ENCODE peak calls at places on chromosomes 12 and 14, in six cellular contexts. L is PC-3; F is CD8-positive, alpha-beta memory T cell; O is heart right ventricle; J is uterus; K is sigmoid colon. N is an unnamed sample.

GRCh38 chr14:73025544-73025943 is 1.4 kb downstream of the ZFYVE1 start:
- DNase-seq in L (peak; percentile 33), F (no peak), O (no peak), J (no peak), K (no peak), N (no peak)

GRCh38 chr14:26730929-26731618 is 133.2 kb upstream of the NOVA1 start:
- DNase-seq in L (peak; percentile 41), F (no peak), O (no peak), J (no peak), K (no peak), N (no peak)

GRCh38 chr12:66048218-66048842 is 82.2 kb downstream of the LLPH start:
- DNase-seq in L (no peak), F (no peak), O (no peak), J (no peak), K (no peak), N (no peak)

GRCh38 chr14:77183896-77184295 is 2.3 kb downstream of the TMEM63C start:
- DNase-seq in L (no peak), F (no peak), O (no peak), J (no peak), K (no peak), N (no peak)

GRCh38 chr12:96364092-96364700 is 36.0 kb downstream of the CDK17 start:
- DNase-seq in L (peak; percentile 20), F (no peak), O (no peak), J (no peak), K (no peak), N (no peak)

GRCh38 chr12:116266631-116267349 is 10.7 kb downstream of the MED13L start:
- DNase-seq in L (no peak), F (no peak), O (no peak), J (no peak), K (no peak), N (no peak)

GRCh38 chr12:120007272-120007671 is 18.2 kb downstream of the BICDL1 start:
- DNase-seq in L (no peak), F (peak; percentile 79), O (no peak), J (no peak), K (no peak), N (no peak)

GRCh38 chr14:104512061-104512460 is 67.5 kb upstream of the C14orf180 start:
- DNase-seq in L (no peak), F (no peak), O (no peak), J (no peak), K (no peak), N (no peak)

GRCh38 chr14:65462411-65462810 is 49.9 kb downstream of the FUT8 start:
- DNase-seq in L (peak; percentile 32), F (no peak), O (no peak), J (no peak), K (no peak), N (no peak)

GRCh38 chr12:85693093-85693665 is 143.0 kb downstream of the RASSF9 start:
- DNase-seq in L (no peak), F (no peak), O (no peak), J (no peak), K (no peak), N (no peak)

GRCh38 chr12:116803018-116803736 is 65.1 kb downstream of the RNFT2 start:
- DNase-seq in L (no peak), F (no peak), O (no peak), J (no peak), K (no peak), N (no peak)

GRCh38 chr14:99158150-99158549 is 113.8 kb downstream of the BCL11B start:
- DNase-seq in L (peak; percentile 17), F (no peak), O (no peak), J (no peak), K (peak; percentile 10), N (no peak)

GRCh38 chr14:71758198-71758955 is 173.9 kb upstream of the RGS6 start:
- DNase-seq in L (no peak), F (no peak), O (no peak), J (no peak), K (no peak), N (no peak)

GRCh38 chr12:1318327-1319031 is 275.9 kb downstream of the FBXL14 start:
- DNase-seq in L (peak; percentile 62), F (no peak), O (no peak), J (peak; percentile 28), K (no peak), N (no peak)

GRCh38 chr14:55864890-55865655 is 253.1 kb upstream of the PELI2 start:
- DNase-seq in L (peak; percentile 60), F (no peak), O (no peak), J (no peak), K (no peak), N (no peak)

GRCh38 chr12:30796891-30797371 is 42.2 kb upstream of the CAPRIN2 start:
- DNase-seq in L (peak; percentile 40), F (no peak), O (no peak), J (no peak), K (no peak), N (no peak)

GRCh38 chr12:19201653-19202052 is 72.1 kb downstream of the PLEKHA5 start:
- DNase-seq in L (no peak), F (no peak), O (no peak), J (no peak), K (no peak), N (no peak)

GRCh38 chr12:130339946-130340345 is 2.3 kb downstream of the PIWIL1 start:
- DNase-seq in L (peak; percentile 4), F (no peak), O (no peak), J (no peak), K (no peak), N (no peak)

GRCh38 chr14:65915125-65915524 is 502.6 kb downstream of the FUT8 start:
- DNase-seq in L (no peak), F (no peak), O (no peak), J (no peak), K (no peak), N (no peak)

GRCh38 chr14:76083796-76084195 is 67.9 kb upstream of the GPATCH2L start:
- DNase-seq in L (no peak), F (no peak), O (no peak), J (no peak), K (no peak), N (no peak)

GRCh38 chr14:104573930-104574329 is 5.6 kb upstream of the C14orf180 start:
- DNase-seq in L (no peak), F (no peak), O (no peak), J (no peak), K (no peak), N (no peak)

GRCh38 chr12:117063162-117063911 is 35.9 kb downstream of the TESC start:
- DNase-seq in L (no peak), F (peak; percentile 56), O (peak; percentile 37), J (no peak), K (no peak), N (no peak)

GRCh38 chr14:90509403-90509802 is 112.6 kb downstream of the CALM1 start:
- DNase-seq in L (peak; percentile 36), F (no peak), O (no peak), J (no peak), K (no peak), N (no peak)

GRCh38 chr14:90507428-90507827 is 110.6 kb downstream of the CALM1 start:
- DNase-seq in L (no peak), F (no peak), O (no peak), J (no peak), K (no peak), N (no peak)

GRCh38 chr14:90508536-90509254 is 111.9 kb downstream of the CALM1 start:
- DNase-seq in L (peak; percentile 70), F (no peak), O (no peak), J (no peak), K (no peak), N (no peak)

GRCh38 chr14:90506748-90507147 is 109.9 kb downstream of the CALM1 start:
- DNase-seq in L (peak; percentile 47), F (no peak), O (no peak), J (no peak), K (no peak), N (no peak)

DNA sequence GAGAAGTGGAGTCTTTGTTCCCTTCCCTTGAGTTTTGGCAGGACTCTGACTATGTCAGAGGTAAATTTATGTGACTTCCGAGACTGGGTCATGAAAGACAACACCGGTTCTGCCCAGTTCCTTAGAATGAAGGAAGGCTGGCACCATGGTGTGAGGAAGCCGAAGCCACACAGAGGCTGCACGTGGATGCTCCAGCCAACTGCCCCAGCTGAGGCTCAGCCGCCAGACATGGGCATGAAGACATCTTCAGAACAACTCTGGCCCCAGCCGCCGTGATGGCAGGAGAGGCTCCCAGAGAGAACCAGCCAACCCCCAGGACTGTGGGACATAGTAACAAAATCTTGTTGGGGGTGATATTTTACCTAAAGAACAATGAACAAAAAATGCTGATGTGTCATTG is 111.2 kb downstream of the CALM1 start:
- DNase-seq in L (no peak), F (no peak), O (no peak), J (no peak), K (no peak), N (no peak)
- H3K27ac ChIP-seq in L (no peak overlapping the region), F (no peak overlapping the region), O (no peak overlapping the region), J (no peak overlapping the region), K (no peak overlapping the region), N (no peak overlapping the region)

GRCh38 chr14:69004731-69005431 is 25.8 kb upstream of the ACTN1 start:
- DNase-seq in L (peak; percentile 29), F (no peak), O (no peak), J (no peak), K (no peak), N (no peak)
- H3K27ac ChIP-seq in L (peak overlapping the region; percentile 43), F (no peak overlapping the region), O (no peak overlapping the region), J (no peak overlapping the region), K (peak overlapping the region; percentile 66), N (peak overlapping the region; percentile 68)

DNA sequence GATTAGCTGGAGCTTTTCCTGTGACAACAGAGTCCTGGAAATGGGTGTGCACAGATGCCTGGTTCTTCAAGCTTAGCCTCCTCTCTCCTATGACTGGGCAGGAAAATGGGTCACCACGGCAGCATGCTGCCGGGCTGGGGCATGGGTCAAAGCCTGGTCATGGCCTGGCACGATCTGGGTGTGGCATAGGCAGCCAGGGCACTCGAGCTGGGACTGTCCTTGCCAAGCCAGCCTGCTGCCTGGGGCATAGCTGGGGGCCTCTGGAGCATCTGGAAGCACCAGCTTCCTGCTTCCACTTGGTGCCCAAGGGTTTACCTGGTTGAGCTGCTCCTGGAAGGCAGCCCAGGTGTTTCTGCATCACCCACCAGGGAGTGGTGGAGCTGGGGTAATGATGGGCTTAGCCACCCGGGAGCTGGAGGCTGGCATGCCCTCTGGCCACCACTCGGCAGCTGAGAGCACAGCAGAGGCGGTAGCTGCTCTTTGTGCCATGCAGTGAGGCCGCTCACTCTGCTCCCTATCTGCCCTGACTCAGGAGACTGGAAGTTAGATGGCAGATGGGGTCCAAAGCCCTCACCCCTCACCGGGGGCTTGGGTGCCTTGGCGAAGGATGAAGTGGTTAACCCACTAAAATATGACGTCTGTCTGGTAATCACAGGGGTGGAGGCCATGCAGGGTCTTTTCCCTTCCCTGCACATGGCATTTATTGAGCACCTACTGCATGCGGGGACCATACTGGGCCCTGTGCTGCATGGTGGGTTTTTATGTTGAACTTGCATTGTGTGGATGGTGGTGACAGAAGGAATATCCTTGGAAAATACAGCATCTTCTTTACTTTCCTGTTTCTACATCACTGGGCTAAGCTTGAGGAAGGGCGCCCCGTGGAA is 1.7 kb downstream of the OTUB2 start:
- DNase-seq in L (peak; percentile 93), F (no peak), O (no peak), J (no peak), K (no peak), N (no peak)
- H3K27ac ChIP-seq in L (peak overlapping the region; percentile 98), F (no peak overlapping the region), O (no peak overlapping the region), J (no peak overlapping the region), K (no peak overlapping the region), N (no peak overlapping the region)

DNA sequence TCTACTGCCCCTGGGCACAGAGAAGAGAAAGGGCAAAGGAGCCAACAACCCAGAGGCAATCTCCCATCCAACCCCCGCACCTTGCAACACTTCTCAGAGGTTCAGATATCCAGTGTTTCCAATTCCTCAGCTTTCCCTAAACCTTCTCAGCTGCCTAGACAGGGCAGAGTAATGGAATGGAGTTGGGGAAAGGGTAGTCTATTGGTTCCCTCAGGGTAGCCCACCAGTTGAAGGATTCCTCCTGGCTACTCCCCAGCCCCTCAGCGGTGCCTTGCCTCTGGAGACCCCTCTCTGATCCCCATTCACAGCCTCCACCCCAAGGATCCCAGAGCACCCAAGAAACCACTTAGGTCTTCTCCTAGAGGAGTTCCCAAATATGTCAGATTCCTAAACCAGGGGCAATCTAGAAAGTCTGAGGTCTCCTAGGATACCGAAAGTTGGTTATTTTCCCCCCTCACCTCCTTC is 516 bp downstream of the NFE2 start:
- DNase-seq in L (no peak), F (no peak), O (no peak), J (no peak), K (no peak), N (no peak)
- H3K27ac ChIP-seq in L (no peak overlapping the region), F (peak overlapping the region; percentile 80), O (no peak overlapping the region), J (no peak overlapping the region), K (no peak overlapping the region), N (no peak overlapping the region)